ENCODE peak calls at places on chromosomes 11 and 22, in ten cellular contexts. Q, U, V, J, I, R, Y, P, X and N are unnamed samples.

GRCh38 chr11:130178441-130178971 is 18.9 kb downstream of the ST14 start:
- DNase-seq in Q (no peak), U (no peak), V (no peak), J (peak; percentile 27), I (no peak), R (no peak), Y (no peak), P (no peak), X (no peak), N (no peak)

GRCh38 chr11:107921997-107922396 is 6.3 kb upstream of the RAB39A start:
- DNase-seq in Q (no peak), U (no peak), V (no peak), J (no peak), I (no peak), R (no peak), Y (no peak), P (no peak), X (no peak), N (no peak)

GRCh38 chr11:104665631-104666030 is 232.6 kb downstream of the CASP12 start:
- DNase-seq in Q (peak; percentile 52), U (no peak), V (no peak), J (no peak), I (no peak), R (no peak), Y (no peak), P (peak; percentile 69), X (no peak), N (no peak)

GRCh38 chr11:120817131-120817530 is 206.8 kb upstream of the TBCEL start:
- DNase-seq in Q (no peak), U (no peak), V (no peak), J (no peak), I (no peak), R (no peak), Y (no peak), P (no peak), X (no peak), N (no peak)

GRCh38 chr11:2703487-2704141 is 3.8 kb upstream of the KCNQ1OT1 start:
- DNase-seq in Q (no peak), U (no peak), V (no peak), J (no peak), I (no peak), R (no peak), Y (no peak), P (no peak), X (no peak), N (no peak)

GRCh38 chr11:8321876-8322275 is 58.2 kb upstream of the LMO1 start:
- DNase-seq in Q (no peak), U (no peak), V (no peak), J (no peak), I (no peak), R (no peak), Y (no peak), P (no peak), X (no peak), N (no peak)

GRCh38 chr22:25876871-25877270 is 134.9 kb downstream of the MYO18B start:
- DNase-seq in Q (no peak), U (no peak), V (no peak), J (no peak), I (no peak), R (no peak), Y (no peak), P (no peak), X (no peak), N (no peak)

GRCh38 chr22:28810839-28811491 is 10.6 kb upstream of the XBP1 start:
- DNase-seq in Q (no peak), U (no peak), V (no peak), J (no peak), I (no peak), R (no peak), Y (no peak), P (no peak), X (no peak), N (peak; percentile 31)

GRCh38 chr22:23067023-23067650 is 3.2 kb upstream of the GNAZ start:
- DNase-seq in Q (no peak), U (no peak), V (no peak), J (no peak), I (no peak), R (no peak), Y (no peak), P (no peak), X (no peak), N (no peak)

GRCh38 chr11:132278801-132279574 is 908.6 kb downstream of the NTM start:
- DNase-seq in Q (peak; percentile 77), U (peak; percentile 18), V (no peak), J (peak; percentile 29), I (peak; percentile 15), R (no peak), Y (no peak), P (peak; percentile 46), X (peak; percentile 40), N (no peak)